ENCODE peak calls at places on chromosome 12, in seven cellular contexts. E is NCI-H1436, A is germinal center, N is NCI-H774, D is tibial artery, K is GM12892, S is stomach. V is an unnamed sample.

GRCh38 chr12:93039930-93040329 is 110.8 kb upstream of the EEA1 start:
- DNase-seq in E (no peak), S (no peak), D (no peak), K (no peak), A (no peak), N (peak; percentile 52), V (no peak)

GRCh38 chr12:94930216-94930654 is 73.3 kb downstream of the NDUFA12 start:
- DNase-seq in S (no peak), D (no peak), A (no peak), K (no peak), N (no peak), E (no peak), V (no peak)

GRCh38 chr12:64627781-64628180 is 17.5 kb downstream of the RASSF3 start:
- DNase-seq in D (no peak), K (no peak), S (no peak), N (no peak), E (no peak), A (no peak), V (no peak)

GRCh38 chr12:48972213-48973021 is 882 bp upstream of the WNT10B start:
- DNase-seq in N (no peak), E (no peak), K (no peak), A (no peak), S (no peak), D (no peak), V (no peak)

GRCh38 chr12:48508987-48509386 is 16.4 kb upstream of the OR8S1 start:
- DNase-seq in K (no peak), S (no peak), N (no peak), E (no peak), D (no peak), A (no peak), V (no peak)

GRCh38 chr12:42960087-42960527 is 370.6 kb upstream of the PRICKLE1 start:
- DNase-seq in D (no peak), E (no peak), A (no peak), K (no peak), S (no peak), N (no peak), V (peak; percentile 96)

GRCh38 chr12:39105111-39105510 is 199.7 kb upstream of the CPNE8 start:
- DNase-seq in N (no peak), A (no peak), S (no peak), E (no peak), K (no peak), D (no peak), V (no peak)

GRCh38 chr12:76962099-76962498 is 83.3 kb upstream of the CSRP2 start:
- DNase-seq in K (no peak), A (no peak), S (no peak), E (no peak), N (no peak), D (no peak), V (no peak)

GRCh38 chr12:96500686-96501085 is 11.3 kb downstream of the CFAP54 start:
- DNase-seq in S (no peak), A (no peak), N (no peak), K (no peak), E (no peak), D (no peak), V (peak; percentile 39)

GRCh38 chr12:121536929-121537813 is 43.7 kb downstream of the KDM2B start:
- DNase-seq in A (peak; percentile 85), S (peak; percentile 93), K (peak; percentile 84), E (no peak), N (peak; percentile 48), D (peak; percentile 85), V (peak; percentile 66)

GRCh38 chr12:57615637-57616036 is 4.4 kb downstream of the ARHGEF25 start:
- DNase-seq in S (no peak), N (no peak), A (no peak), E (no peak), D (no peak), K (no peak), V (no peak)

GRCh38 chr12:102343361-102344121 is 136.8 kb downstream of the IGF1 start:
- DNase-seq in N (no peak), A (no peak), D (no peak), E (no peak), K (no peak), S (no peak), V (no peak)

GRCh38 chr12:65300067-65300466 is 21.6 kb downstream of the MSRB3 start:
- DNase-seq in S (no peak), K (no peak), D (no peak), N (no peak), E (no peak), A (no peak), V (no peak)

GRCh38 chr12:110067531-110067930 is 19.2 kb upstream of the C12orf76 start:
- DNase-seq in S (no peak), N (no peak), D (no peak), E (no peak), K (no peak), A (no peak), V (no peak)

GRCh38 chr12:39272934-39273770 is 169.8 kb downstream of the KIF21A start:
- DNase-seq in D (no peak), S (no peak), E (no peak), A (peak; percentile 4), K (no peak), N (peak; percentile 35), V (peak; percentile 67)

GRCh38 chr12:120007272-120007671 is 18.2 kb downstream of the BICDL1 start:
- DNase-seq in N (no peak), A (peak; percentile 64), S (no peak), D (no peak), K (no peak), E (no peak), V (no peak)

V was measured in PC-3.